ENCODE peak calls at places on chromosomes 3 and 15, in five cellular contexts. E is H9, A is H1, C is IMR-90, V is mesendoderm. P is an unnamed sample.

GRCh38 chr3:14991818-14992612 is 44.6 kb downstream of the NR2C2 start:
- DNase-seq in E (no peak), A (no peak), C (peak), V (no peak), P (no peak)

GRCh38 chr3:100703865-100704264 is 5.4 kb upstream of the TFG start:
- DNase-seq in E (no peak), A (no peak), C (no peak), V (no peak), P (no peak)

GRCh38 chr15:90905306-90906180 is 2.4 kb downstream of the MAN2A2 start:
- DNase-seq in E (no peak), A (no peak), C (no peak), V (no peak), P (no peak)

GRCh38 chr3:167958141-167958540 is 137.6 kb downstream of the GOLIM4 start:
- DNase-seq in E (no peak), A (no peak), C (no peak), V (no peak), P (peak)

GRCh38 chr3:190486201-190486865 is 27.6 kb upstream of the IL1RAP start:
- DNase-seq in E (no peak), A (no peak), C (no peak), V (no peak), P (peak)

GRCh38 chr3:61521229-61521628 is 40.1 kb upstream of the PTPRG start:
- DNase-seq in E (peak), A (no peak), C (no peak), V (peak), P (no peak)

GRCh38 chr3:127044996-127045395 is 62.1 kb downstream of the PLXNA1 start:
- DNase-seq in E (peak), A (peak), C (peak), V (peak), P (no peak)

GRCh38 chr3:193771011-193771697 is 178.1 kb downstream of the OPA1 start:
- DNase-seq in E (peak), A (peak), C (no peak), V (no peak), P (no peak)

GRCh38 chr3:195117978-195118581 is 152.9 kb downstream of the XXYLT1 start:
- DNase-seq in E (no peak), A (no peak), C (peak), V (peak), P (peak)

GRCh38 chr15:47620960-47621681 is 96.2 kb upstream of the SEMA6D start:
- DNase-seq in E (no peak), A (no peak), C (peak), V (no peak), P (no peak)

GRCh38 chr3:170180107-170180951 is 1.2 kb downstream of the PHC3 start:
- DNase-seq in E (no peak), A (no peak), C (peak), V (peak), P (peak)

GRCh38 chr3:114557791-114558190 is 264.0 kb downstream of the TIGIT start:
- DNase-seq in E (no peak), A (no peak), C (peak), V (no peak), P (no peak)

GRCh38 chr15:70017025-70017424 is 80.7 kb downstream of the TLE3 start:
- DNase-seq in E (no peak), A (no peak), C (no peak), V (no peak), P (no peak)

GRCh38 chr3:105365536-105366301 is 990 bp upstream of the ALCAM start:
- DNase-seq in E (peak), A (no peak), C (peak), V (peak), P (peak)

DNA sequence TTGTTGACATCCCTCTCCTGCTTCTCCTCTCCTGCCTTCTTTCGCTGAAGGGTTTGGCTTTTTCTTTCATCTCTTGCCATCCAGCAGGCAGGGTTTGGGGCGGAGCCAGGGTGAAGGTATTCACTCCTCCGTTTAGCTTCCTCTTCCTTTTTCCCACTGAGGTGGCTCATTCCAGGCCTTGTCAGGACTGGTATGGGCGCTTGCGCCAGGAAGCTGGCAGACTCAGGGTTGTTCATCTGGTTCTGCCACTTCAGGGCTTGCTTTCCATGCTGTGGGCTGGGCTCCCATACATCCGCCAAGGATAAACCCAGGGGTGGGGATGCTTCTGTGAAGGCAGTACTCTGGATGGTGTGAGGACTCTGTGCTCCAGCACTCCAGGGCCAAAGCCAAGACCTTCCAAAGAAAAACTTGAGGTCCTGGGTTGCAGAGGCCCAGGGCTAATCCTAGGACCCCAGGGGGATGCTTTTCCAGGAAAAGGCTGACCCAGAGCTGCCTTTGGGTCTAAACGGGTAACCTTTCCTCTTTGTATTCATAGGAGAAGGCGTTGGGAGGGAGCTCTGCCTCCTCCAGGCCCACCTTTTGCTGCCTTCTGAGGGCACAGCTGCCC is 7.7 kb upstream of the AMOTL2 start:
- DNase-seq in E (peak), A (no peak), C (no peak), V (no peak), P (no peak)
- H3K4ac ChIP-seq in E (no peak), A (no peak), C (no peak), V (no peak), P (no peak)

GRCh38 chr15:66754789-66755188 is 52.8 kb downstream of the SMAD6 start:
- DNase-seq in E (no peak), A (no peak), C (no peak), V (no peak), P (no peak)
- H3K4ac ChIP-seq in E (no peak), A (no peak), C (no peak), V (no peak), P (no peak)

GRCh38 chr3:31832576-31832975 is 148.5 kb downstream of the OSBPL10 start:
- DNase-seq in E (no peak), A (no peak), C (peak), V (peak), P (no peak)

GRCh38 chr3:31829011-31829410 is 152.1 kb downstream of the OSBPL10 start:
- DNase-seq in E (no peak), A (no peak), C (no peak), V (no peak), P (no peak)

GRCh38 chr3:31831526-31832034 is 149.5 kb downstream of the OSBPL10 start:
- DNase-seq in E (no peak), A (no peak), C (no peak), V (peak), P (no peak)

GRCh38 chr3:31828007-31828406 is 153.1 kb downstream of the OSBPL10 start:
- DNase-seq in E (no peak), A (no peak), C (peak), V (no peak), P (no peak)

DNA sequence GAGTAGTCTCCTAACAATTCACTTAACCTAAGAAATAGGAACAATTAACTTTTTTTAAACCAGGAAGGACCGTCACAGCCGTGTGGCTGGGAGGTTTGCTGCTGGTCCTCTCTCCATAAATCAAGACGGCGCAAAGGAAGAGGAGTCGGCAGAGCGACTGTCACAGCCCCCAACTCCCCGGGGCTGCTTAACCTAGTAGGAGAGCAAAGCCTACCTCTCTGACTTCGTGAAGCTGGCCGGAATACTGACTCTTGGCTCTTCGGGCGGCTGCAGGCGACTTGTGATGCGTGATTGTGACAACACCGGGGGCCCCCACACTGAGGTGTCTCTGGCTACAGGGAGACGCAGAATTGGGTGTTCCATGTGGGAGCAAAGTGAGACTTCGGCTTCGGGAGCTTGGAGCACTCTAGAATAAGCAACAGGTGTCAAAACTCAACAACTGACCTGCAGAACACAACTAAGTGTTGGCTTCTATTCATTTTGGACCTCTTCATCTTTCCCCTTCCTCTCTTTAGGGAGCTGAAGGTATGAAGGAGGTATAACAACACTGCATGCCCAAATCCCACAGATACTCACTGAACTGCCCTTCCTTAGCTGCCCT is 151.1 kb downstream of the OSBPL10 start:
- DNase-seq in E (no peak), A (no peak), C (no peak), V (no peak), P (no peak)
- H3K4ac ChIP-seq in E (no peak), A (no peak), C (no peak), V (no peak), P (no peak)

GRCh38 chr3:124207077-124207476 is 215.2 kb upstream of the ROPN1 start:
- DNase-seq in E (no peak), A (no peak), C (no peak), V (no peak), P (no peak)
- H3K4ac ChIP-seq in E (no peak), A (no peak), C (no peak), V (no peak), P (no peak)

GRCh38 chr3:142663865-142664264 is 60.0 kb upstream of the TRPC1 start:
- DNase-seq in E (no peak), A (no peak), C (no peak), V (no peak), P (no peak)

GRCh38 chr3:142656595-142656994 is 60.4 kb downstream of the PLS1 start:
- DNase-seq in E (no peak), A (no peak), C (no peak), V (no peak), P (no peak)

GRCh38 chr3:142657033-142657432 is 60.8 kb downstream of the PLS1 start:
- DNase-seq in E (peak), A (no peak), C (no peak), V (peak), P (no peak)

GRCh38 chr3:142660904-142661303 is 62.9 kb upstream of the TRPC1 start:
- DNase-seq in E (no peak), A (no peak), C (no peak), V (no peak), P (no peak)

DNA sequence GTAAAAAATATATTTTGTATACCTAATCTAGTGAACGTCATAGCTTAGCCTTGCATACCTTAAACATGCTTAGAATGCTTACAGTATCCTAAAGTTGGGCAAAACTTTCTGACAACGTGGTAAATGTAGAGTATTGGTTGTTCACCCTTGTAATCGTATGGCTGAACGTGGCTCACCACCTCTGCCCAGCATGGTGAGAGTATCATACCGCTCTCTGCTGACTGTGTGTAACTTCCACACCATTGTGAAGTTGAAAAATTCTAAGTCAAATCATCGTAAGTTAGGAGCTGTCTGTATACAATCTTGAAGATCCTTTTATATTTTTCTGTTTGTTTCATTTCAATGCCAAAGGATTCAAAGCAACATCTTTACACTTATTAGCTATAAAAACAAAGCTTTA is 63.5 kb upstream of the TRPC1 start:
- DNase-seq in E (no peak), A (no peak), C (no peak), V (no peak), P (no peak)
- H3K4ac ChIP-seq in E (no peak), A (peak), C (no peak), V (no peak), P (no peak)

DNA sequence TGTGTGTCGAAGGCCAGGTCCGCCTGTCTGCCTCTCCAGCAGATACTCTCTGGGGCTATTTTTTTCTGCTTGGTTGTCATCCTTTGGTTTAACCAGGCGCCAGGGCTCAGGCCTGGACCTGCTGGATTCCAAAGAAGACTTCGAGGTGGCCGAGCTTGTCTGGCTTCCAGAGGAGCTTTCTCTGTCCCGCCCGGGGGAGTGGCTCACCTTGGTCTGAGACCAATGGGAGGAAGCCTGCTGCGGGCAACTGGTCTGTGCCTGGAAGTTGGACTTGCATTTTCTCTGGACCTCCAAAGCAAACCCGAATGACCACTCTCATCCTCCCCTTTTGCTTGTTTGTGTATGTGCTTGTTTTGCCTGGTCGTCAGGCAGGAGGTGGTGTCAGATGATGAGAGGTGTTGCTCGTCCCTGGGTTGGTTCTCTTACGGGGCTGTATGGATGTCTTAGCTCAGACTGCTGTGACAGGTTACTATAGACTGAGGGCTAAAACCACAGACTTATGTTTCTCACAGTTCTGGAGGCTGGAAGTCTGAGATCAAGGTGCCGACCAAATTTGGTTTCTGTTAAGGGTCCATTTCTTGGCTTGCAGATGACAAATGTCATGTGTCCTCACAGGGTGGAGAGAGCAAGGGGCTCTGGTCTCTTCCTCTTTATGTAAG is 19.3 kb downstream of the IGF1R start:
- DNase-seq in E (peak), A (peak), C (no peak), V (peak), P (no peak)
- H3K4ac ChIP-seq in E (no peak), A (no peak), C (peak), V (no peak), P (no peak)

GRCh38 chr3:49460188-49460885 is 9.7 kb upstream of the DAG1 start:
- DNase-seq in E (no peak), A (no peak), C (no peak), V (peak), P (no peak)
- H3K4ac ChIP-seq in E (peak), A (peak), C (peak), V (peak), P (no peak)

GRCh38 chr15:84570164-84570692 is 30.6 kb upstream of the ZSCAN2 start:
- DNase-seq in E (no peak), A (no peak), C (no peak), V (peak), P (peak)
- H3K4ac ChIP-seq in E (no peak), A (no peak), C (peak), V (peak), P (peak)